ENCODE peak calls at places on chromosome 12, in four cellular contexts. C, M, S and E are unnamed samples.

GRCh38 chr12:122021193-122021821 is 377 bp upstream of the BCL7A start:
- DNase-seq in C (no peak), M (no peak), S (no peak), E (peak; percentile 18)

GRCh38 chr12:108306014-108306501 is 33.1 kb downstream of the CMKLR1 start:
- DNase-seq in C (no peak), M (no peak), S (no peak), E (no peak)

GRCh38 chr12:102479099-102479887 is 1.1 kb downstream of the IGF1 start:
- DNase-seq in C (no peak), M (peak; percentile 62), S (no peak), E (no peak)

GRCh38 chr12:49741882-49742620 is 694 bp downstream of the TMBIM6 start:
- DNase-seq in C (peak; percentile 75), M (peak; percentile 49), S (peak; percentile 51), E (peak; percentile 91)

GRCh38 chr12:56670836-56671235 is 17.2 kb downstream of the PTGES3 start:
- DNase-seq in C (no peak), M (no peak), S (no peak), E (no peak)

GRCh38 chr12:20696181-20696580 is 1.0 kb downstream of the SLCO1C1 start:
- DNase-seq in C (no peak), M (no peak), S (no peak), E (no peak)

GRCh38 chr12:110957652-110958051 is 37.3 kb upstream of the MYL2 start:
- DNase-seq in C (peak; percentile 61), M (no peak), S (no peak), E (no peak)

GRCh38 chr12:110704750-110705149 is 15.8 kb upstream of the HVCN1 start:
- DNase-seq in C (no peak), M (no peak), S (no peak), E (no peak)

GRCh38 chr12:54125950-54126695 is 62.7 kb downstream of the SMUG1 start:
- DNase-seq in C (no peak), M (no peak), S (no peak), E (no peak)

GRCh38 chr12:56634242-56634836 is 4.2 kb upstream of the BAZ2A start:
- DNase-seq in C (peak; percentile 81), M (no peak), S (no peak), E (no peak)

GRCh38 chr12:54998958-54999510 is 14.5 kb upstream of the TESPA1 start:
- DNase-seq in C (no peak), M (no peak), S (no peak), E (no peak)

GRCh38 chr12:110658882-110659281 is 30.0 kb downstream of the HVCN1 start:
- DNase-seq in C (no peak), M (no peak), S (no peak), E (no peak)

GRCh38 chr12:48789858-48790326 is 1.0 kb upstream of the ADCY6 start:
- DNase-seq in C (no peak), M (no peak), S (no peak), E (no peak)

GRCh38 chr12:123748171-123748570 is 13.9 kb upstream of the DNAH10 start:
- DNase-seq in C (no peak), M (no peak), S (no peak), E (no peak)

GRCh38 chr12:113462880-113463745 is 8.6 kb downstream of the LHX5 start:
- DNase-seq in C (no peak), M (no peak), S (peak; percentile 11), E (no peak)

GRCh38 chr12:16119618-16120017 is 157.9 kb downstream of the SLC15A5 start:
- DNase-seq in C (no peak), M (no peak), S (no peak), E (no peak)

GRCh38 chr12:93441617-93442410 is at the start of gene UBE2N:
- DNase-seq in C (peak; percentile 95), M (peak; percentile 70), S (peak; percentile 77), E (peak; percentile 96)

GRCh38 chr12:93440043-93440835 is 1.5 kb downstream of the UBE2N start:
- DNase-seq in C (no peak), M (no peak), S (no peak), E (no peak)

GRCh38 chr12:93443576-93443975 is 1.8 kb upstream of the UBE2N start:
- DNase-seq in C (no peak), M (no peak), S (no peak), E (no peak)

GRCh38 chr12:93441111-93441616 is 583 bp downstream of the UBE2N start:
- DNase-seq in C (peak; percentile 48), M (no peak), S (no peak), E (no peak)

DNA sequence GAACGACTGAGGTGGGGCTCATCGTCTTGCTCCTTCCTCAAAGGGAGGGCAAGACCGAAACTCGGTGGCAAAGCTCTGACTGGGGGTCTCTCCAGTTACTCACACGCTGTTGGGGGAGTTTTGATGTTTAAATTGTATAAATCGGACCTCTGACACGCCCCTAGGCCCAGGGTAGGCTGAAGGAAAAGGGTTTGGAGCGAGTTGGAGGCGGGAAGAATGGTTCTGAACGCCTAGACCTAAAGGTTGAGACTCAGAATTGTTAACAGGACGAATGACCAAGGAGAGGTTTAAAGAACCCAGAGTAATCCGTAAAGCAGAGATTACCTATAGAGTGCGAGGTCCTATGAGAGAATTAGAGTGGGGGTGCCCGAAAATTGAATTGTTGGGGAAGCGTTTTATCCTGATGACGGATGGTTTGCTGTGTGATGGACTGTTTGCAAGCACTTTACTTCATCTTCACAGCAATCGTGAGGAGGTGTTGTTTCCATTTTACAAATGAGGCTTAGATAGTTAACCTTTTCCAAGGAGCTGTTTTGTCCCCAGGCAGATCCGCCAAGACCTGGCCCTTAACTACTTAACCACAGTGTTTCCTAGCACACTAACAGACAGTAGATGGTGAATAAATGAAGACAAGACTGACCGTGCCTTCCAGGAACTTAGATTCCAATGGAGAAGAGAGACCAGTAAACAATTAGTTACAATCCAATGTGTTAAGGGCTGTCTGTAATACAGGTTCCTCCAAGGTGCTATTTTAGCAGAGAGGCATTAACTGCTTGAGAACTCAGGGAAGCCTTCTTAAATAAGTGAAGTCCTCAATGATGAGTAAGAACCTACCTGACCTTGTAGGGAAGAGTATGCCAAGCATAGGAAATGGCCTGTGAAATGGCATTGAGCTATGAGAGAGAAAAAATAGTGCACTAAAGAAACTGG is 929 bp upstream of the UBE2N start:
- DNase-seq in C (no peak), M (no peak), S (no peak), E (no peak)
- TF ChIP-seq SPI1 in C (no peak), M (no peak), S (no peak), E (no peak)

GRCh38 chr12:103881261-103881660 is 40.2 kb upstream of the NT5DC3 start:
- DNase-seq in C (no peak), M (peak; percentile 20), S (no peak), E (no peak)
- TF ChIP-seq SPI1 in C (no peak), M (peak; percentile 40), S (peak; percentile 48), E (no peak)

DNA sequence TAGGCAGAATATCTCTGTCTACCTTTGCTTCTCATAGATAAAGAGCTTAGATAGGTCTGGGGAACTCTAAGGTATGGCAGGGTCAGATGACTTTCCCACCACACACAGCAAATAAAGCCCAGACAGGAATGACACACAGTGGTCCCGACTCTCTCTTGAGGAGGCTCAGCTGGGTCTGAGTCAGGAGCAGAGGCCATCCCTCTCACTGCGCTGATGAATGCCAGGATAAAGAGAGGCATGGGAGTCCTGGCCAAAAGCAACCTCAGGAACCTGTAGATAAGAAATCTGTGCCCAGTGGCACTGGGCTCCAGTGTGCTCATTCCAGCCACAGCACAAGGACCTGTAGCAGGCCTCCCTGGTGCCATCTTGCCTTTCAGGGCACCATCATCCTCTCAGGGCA is 129.4 kb upstream of the PARP11 start:
- DNase-seq in C (no peak), M (no peak), S (no peak), E (no peak)
- TF ChIP-seq SPI1 in C (no peak), M (no peak), S (no peak), E (no peak)

DNA sequence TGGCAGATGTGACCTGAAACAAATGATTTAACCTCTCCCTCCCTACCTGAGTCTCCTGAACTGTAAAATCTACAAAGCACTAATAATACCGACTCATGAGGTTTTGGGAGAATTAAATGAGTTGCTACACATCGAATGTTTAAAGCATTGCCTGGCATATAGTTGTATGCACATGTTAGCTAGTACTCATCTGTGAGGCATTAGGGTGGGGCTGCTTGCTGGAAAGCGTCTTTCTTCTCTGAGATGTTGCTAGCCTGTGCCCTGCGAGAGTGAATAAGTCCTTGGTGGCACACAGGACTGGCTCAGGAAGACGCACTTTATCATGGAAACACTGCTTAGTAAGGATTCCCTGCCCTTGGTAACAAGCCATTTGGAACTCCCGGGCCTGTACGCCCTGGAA is 6.1 kb downstream of the RAPGEF3 start:
- DNase-seq in C (no peak), M (no peak), S (no peak), E (no peak)
- TF ChIP-seq SPI1 in C (no peak), M (no peak), S (no peak), E (no peak)

DNA sequence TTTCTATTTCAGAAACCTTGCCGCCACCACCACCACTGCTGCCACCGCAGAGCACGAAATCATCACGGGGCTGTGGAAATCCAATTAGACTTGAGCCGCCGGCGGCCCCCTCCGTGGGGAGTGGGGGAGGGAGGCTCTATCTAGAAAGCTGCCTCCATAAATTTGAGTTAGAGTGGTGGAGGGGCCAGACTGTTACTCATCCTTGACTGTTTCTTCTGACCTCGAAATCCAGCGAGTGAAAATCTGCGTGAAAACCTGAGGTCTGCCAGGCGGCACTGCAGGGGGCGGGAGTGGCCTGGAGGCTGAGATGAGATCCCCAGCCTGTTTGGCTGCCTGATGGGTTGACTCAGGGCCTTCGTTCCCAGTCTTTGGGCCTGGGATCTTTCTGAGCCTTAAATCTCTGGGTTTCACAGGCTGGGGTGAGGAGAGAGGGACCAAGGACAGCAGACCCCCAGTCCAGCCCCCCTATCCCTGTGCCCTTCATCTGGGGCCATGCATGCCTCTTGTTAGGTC is 29.9 kb downstream of the TSPAN9 start:
- DNase-seq in C (no peak), M (no peak), S (no peak), E (no peak)
- TF ChIP-seq SPI1 in C (no peak), M (no peak), S (no peak), E (no peak)

GRCh38 chr12:27900920-27901879 is 71.3 kb downstream of the PTHLH start:
- DNase-seq in C (no peak), M (peak; percentile 26), S (no peak), E (peak; percentile 18)

GRCh38 chr12:27901959-27902358 is 70.6 kb downstream of the PTHLH start:
- DNase-seq in C (no peak), M (no peak), S (no peak), E (no peak)

GRCh38 chr12:27896419-27896990 is 76.0 kb downstream of the PTHLH start:
- DNase-seq in C (no peak), M (no peak), S (no peak), E (no peak)

GRCh38 chr12:27898022-27898421 is 74.5 kb downstream of the PTHLH start:
- DNase-seq in C (no peak), M (no peak), S (no peak), E (no peak)

DNA sequence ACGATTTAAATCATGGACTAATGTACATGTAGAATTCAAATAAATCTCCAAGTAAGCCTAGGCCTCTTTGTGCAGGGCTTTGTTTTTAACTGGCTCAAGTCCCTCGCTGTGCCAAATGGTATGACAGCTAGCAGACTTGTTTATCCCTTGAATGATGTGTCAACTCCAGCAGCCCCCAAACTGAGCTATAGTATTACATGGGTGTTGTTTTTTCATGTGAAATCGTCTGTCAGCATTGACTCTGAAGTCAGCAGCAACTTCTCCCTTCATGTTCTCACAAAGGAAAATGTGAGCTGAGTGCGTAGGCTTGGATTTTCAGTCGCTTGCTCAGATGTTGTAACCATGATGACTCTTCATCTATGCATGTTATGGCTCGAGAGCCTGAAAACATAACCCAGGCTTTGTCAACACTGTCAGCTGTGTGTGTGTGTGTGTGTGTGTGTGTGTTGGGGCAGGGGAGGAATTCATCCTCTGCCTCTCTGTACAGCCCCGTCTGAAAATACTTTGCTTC is 73.3 kb downstream of the PTHLH start:
- DNase-seq in C (no peak), M (no peak), S (no peak), E (no peak)
- TF ChIP-seq SPI1 in C (no peak), M (no peak), S (no peak), E (no peak)

GRCh38 chr12:52643233-52644077 is 8.6 kb downstream of the KRT2 start:
- DNase-seq in C (no peak), M (no peak), S (no peak), E (no peak)
- TF ChIP-seq SPI1 in C (no peak), M (no peak), S (no peak), E (no peak)

GRCh38 chr12:105417732-105418131 is 87.2 kb downstream of the C12orf75 start:
- DNase-seq in C (no peak), M (no peak), S (no peak), E (no peak)
- TF ChIP-seq SPI1 in C (no peak), M (no peak), S (no peak), E (no peak)